ENCODE peak calls at places on chromosomes 3 and 15, in five cellular contexts. C is GM12878, J is stomach, Q is vagina, M is sigmoid colon. E is an unnamed sample. For H3K36me3, the result is how much of the 10 kb centered on the place peaks cover.

GRCh38 chr15:43749690-43750345 is 3.6 kb downstream of the PDIA3 start:
- DNase-seq in C (peak), J (peak), Q (no peak), M (no peak), E (no peak)

GRCh38 chr15:99143655-99144610 is 39.1 kb downstream of the SYNM start:
- DNase-seq in C (no peak), J (peak), Q (no peak), M (peak), E (no peak)

GRCh38 chr3:124860599-124860998 is 26.6 kb downstream of the ITGB5 start:
- DNase-seq in C (no peak), J (peak), Q (no peak), M (peak), E (peak)

GRCh38 chr15:23877502-23878412 is 190.7 kb upstream of the NDN start:
- DNase-seq in C (no peak), J (peak), Q (no peak), M (no peak), E (no peak)

GRCh38 chr15:89500397-89501270 is 4.3 kb upstream of the RHCG start:
- DNase-seq in C (no peak), J (no peak), Q (no peak), M (no peak), E (no peak)

GRCh38 chr3:123141276-123141675 is 60.5 kb upstream of the SEC22A start:
- DNase-seq in C (no peak), J (no peak), Q (no peak), M (no peak), E (no peak)

GRCh38 chr3:26280517-26280916 is 342.1 kb upstream of the LRRC3B start:
- DNase-seq in C (no peak), J (no peak), Q (no peak), M (no peak), E (no peak)

GRCh38 chr3:157335677-157336076 is 101.0 kb upstream of the PTX3 start:
- DNase-seq in C (no peak), J (no peak), Q (no peak), M (no peak), E (no peak)

GRCh38 chr3:150748648-150749047 is 14.3 kb downstream of the SIAH2 start:
- DNase-seq in C (no peak), J (no peak), Q (no peak), M (no peak), E (no peak)

GRCh38 chr3:54621181-54621580 is 306.7 kb downstream of the LRTM1 start:
- DNase-seq in C (no peak), J (no peak), Q (no peak), M (no peak), E (no peak)

GRCh38 chr3:50246517-50246954 is 10.5 kb downstream of the GNAI2 start:
- DNase-seq in C (no peak), J (no peak), Q (no peak), M (no peak), E (no peak)

GRCh38 chr3:50249459-50249858 is 13.5 kb downstream of the GNAI2 start:
- DNase-seq in C (no peak), J (no peak), Q (no peak), M (no peak), E (no peak)

GRCh38 chr3:50250514-50250913 is 14.5 kb downstream of the GNAI2 start:
- DNase-seq in C (no peak), J (no peak), Q (no peak), M (no peak), E (no peak)

GRCh38 chr3:50245831-50246516 is 10.0 kb downstream of the GNAI2 start:
- DNase-seq in C (no peak), J (peak), Q (no peak), M (peak), E (peak)

GRCh38 chr3:50248387-50248786 is 12.4 kb downstream of the GNAI2 start:
- DNase-seq in C (no peak), J (peak), Q (no peak), M (no peak), E (no peak)
- TF ChIP-seq POLR2A in C (no peak), J (no peak), Q (no peak), M (no peak), E (no peak)

GRCh38 chr3:52555056-52555455 is 18.7 kb downstream of the UQCC5 start:
- DNase-seq in C (no peak), J (no peak), Q (no peak), M (no peak), E (no peak)
- H3K36me3 ChIP-seq in C (under half), J (half or more), Q (half or more), M (under half), E (under half)

GRCh38 chr3:55911256-55911655 is 424.1 kb upstream of the WNT5A start:
- DNase-seq in C (no peak), J (no peak), Q (no peak), M (no peak), E (no peak)

GRCh38 chr3:55909373-55909772 is 422.3 kb upstream of the WNT5A start:
- DNase-seq in C (no peak), J (no peak), Q (no peak), M (no peak), E (no peak)

GRCh38 chr3:55912880-55913279 is 425.8 kb upstream of the WNT5A start:
- DNase-seq in C (no peak), J (no peak), Q (no peak), M (no peak), E (no peak)

GRCh38 chr3:55907616-55908015 is 420.5 kb upstream of the WNT5A start:
- DNase-seq in C (no peak), J (no peak), Q (no peak), M (no peak), E (no peak)

DNA sequence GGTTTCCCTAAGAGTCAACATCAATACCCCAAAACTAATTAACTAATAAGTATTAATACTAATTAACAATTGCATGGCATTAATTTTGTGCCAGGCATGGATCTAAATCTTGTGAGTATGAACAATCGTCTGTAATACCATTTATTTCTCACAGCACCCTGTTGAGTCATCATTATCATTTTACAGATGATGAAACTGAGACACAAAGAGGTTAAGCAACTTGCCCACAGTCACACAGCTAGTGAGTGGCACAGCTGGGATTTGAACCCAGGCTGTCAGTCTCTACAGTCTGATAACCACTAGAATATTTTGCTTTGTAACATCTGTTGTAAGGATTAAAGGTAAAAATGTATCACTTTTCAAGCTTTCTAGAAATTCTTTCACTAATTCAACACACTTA is 423.4 kb upstream of the WNT5A start:
- DNase-seq in C (no peak), J (no peak), Q (no peak), M (no peak), E (no peak)
- TF ChIP-seq POLR2AphosphoS5 in C (no peak), J (no peak), Q (no peak), M (no peak), E (no peak)

GRCh38 chr3:101685870-101686307 is 629 bp downstream of the RPL24 start:
- DNase-seq in C (no peak), J (no peak), Q (no peak), M (no peak), E (no peak)
- TF ChIP-seq POLR2A in C (no peak), J (no peak), Q (no peak), M (no peak), E (no peak)